ENCODE peak calls at places on chromosomes 5 and 9, in four cellular contexts. X is heart left ventricle, V is prostate gland, F is ovary. C is an unnamed sample.

GRCh38 chr5:127061956-127062355 is 11.3 kb downstream of the C5orf63 start:
- DNase-seq in X (no peak), V (no peak), F (no peak), C (no peak)

GRCh38 chr9:119412399-119412798 is 43.2 kb upstream of the BRINP1 start:
- DNase-seq in X (no peak), V (no peak), F (no peak), C (no peak)

GRCh38 chr5:101102506-101102905 is 199.4 kb upstream of the ST8SIA4 start:
- DNase-seq in X (no peak), V (no peak), F (no peak), C (no peak)

GRCh38 chr9:116952434-116952805 is 265.3 kb downstream of the TRIM32 start:
- DNase-seq in X (no peak), V (no peak), F (no peak), C (no peak)

GRCh38 chr5:178383919-178384814 is 151.6 kb upstream of the PHYKPL start:
- DNase-seq in X (no peak), V (peak; percentile 68), F (no peak), C (peak; percentile 38)

GRCh38 chr5:179863449-179864085 is 5.0 kb upstream of the MRNIP start:
- DNase-seq in X (no peak), V (no peak), F (no peak), C (no peak)

GRCh38 chr9:133769511-133770075 is 31.4 kb upstream of the SARDH start:
- DNase-seq in X (no peak), V (no peak), F (peak; percentile 9), C (peak; percentile 2)

GRCh38 chr9:114652776-114653555 is 4.6 kb downstream of the TEX53 start:
- DNase-seq in X (no peak), V (no peak), F (no peak), C (no peak)

GRCh38 chr5:17374973-17375844 is 122.8 kb upstream of the TAF11L2 start:
- DNase-seq in X (no peak), V (no peak), F (no peak), C (no peak)

GRCh38 chr9:133739408-133740280 is 1.5 kb upstream of the SARDH start:
- DNase-seq in X (no peak), V (no peak), F (no peak), C (no peak)

GRCh38 chr5:7080501-7080900 is 315.4 kb upstream of the ADCY2 start:
- DNase-seq in X (no peak), V (no peak), F (no peak), C (no peak)

GRCh38 chr9:122197334-122197872 is 31.4 kb downstream of the LHX6 start:
- DNase-seq in X (no peak), V (no peak), F (no peak), C (no peak)

GRCh38 chr5:113246371-113246870 is 188.4 kb downstream of the TSSK1B start:
- DNase-seq in X (peak; percentile 26), V (no peak), F (peak; percentile 42), C (no peak)

DNA sequence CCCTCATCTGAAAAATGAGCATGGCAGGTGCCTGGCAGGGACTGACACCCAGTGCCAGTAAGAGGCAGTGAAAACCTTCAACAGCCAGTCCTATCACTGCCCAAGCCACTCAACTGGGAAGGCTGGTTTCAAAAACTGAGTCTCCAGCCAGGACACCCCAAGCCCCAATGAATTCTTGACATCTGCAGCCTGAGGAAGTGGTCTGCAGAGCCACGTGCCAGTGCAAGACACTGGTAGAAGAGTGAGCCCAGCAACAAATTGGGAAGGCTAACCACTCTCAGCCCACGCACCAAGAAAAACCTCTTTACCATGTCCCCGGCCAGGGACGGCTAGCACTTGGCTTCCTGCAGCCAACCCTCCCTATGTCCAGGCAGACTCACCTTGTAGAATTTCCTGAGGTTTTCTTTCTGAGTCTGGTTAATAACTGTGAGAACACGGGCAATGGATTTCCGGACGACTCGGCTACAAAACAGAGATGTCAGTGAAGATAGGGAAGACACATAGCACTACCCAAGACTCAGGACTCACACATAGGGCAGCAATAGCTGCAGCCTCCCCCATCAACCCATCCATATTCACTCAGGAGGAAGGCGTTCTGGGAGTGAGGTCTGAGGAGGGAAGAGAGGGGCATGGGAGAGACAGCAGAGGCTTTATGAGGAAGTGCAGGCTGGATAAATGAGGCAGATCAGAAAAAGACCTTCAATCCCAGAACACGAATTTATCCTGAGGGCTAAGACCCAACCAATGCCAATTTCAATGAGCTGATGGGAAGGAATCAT is 1.8 kb downstream of the RPL35 start:
- DNase-seq in X (no peak), V (no peak), F (no peak), C (no peak)
- TF ChIP-seq POLR2A in X (no peak), V (no peak), F (no peak), C (no peak)

DNA sequence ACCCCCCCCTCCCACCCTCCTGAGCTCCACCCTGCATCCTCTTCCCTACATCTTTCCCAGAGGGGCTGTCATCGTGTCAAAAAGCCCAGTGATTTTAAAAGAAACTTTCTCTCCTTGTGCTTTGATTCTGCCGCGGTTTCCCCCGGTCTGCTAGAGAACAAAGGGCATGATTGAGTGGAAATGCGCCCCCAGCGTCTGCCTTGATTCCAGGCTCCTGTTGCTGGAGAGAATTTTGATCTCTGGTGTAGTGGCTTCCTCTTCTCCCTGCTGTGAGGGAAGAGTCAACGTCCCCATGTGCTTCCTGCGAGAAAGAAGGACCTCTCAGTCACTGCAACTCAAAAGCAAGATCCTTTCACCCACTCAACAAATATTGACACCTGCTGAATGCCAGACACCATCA is 61.9 kb upstream of the RAPGEF1 start:
- DNase-seq in X (no peak), V (no peak), F (no peak), C (no peak)
- TF ChIP-seq CTCF in X (no peak), V (no peak), F (no peak), C (no peak)

GRCh38 chr5:30121092-30121491 is 1072.4 kb upstream of the CDH6 start:
- DNase-seq in X (no peak), V (no peak), F (no peak), C (no peak)

GRCh38 chr5:30112842-30113241 is 1080.6 kb upstream of the CDH6 start:
- DNase-seq in X (no peak), V (no peak), F (no peak), C (no peak)

GRCh38 chr5:30113542-30113941 is 1079.9 kb upstream of the CDH6 start:
- DNase-seq in X (no peak), V (no peak), F (no peak), C (no peak)

GRCh38 chr5:30117134-30117533 is 1076.4 kb upstream of the CDH6 start:
- DNase-seq in X (no peak), V (no peak), F (no peak), C (no peak)
- TF ChIP-seq POLR2A in X (no peak), V (no peak), F (no peak), C (no peak)

GRCh38 chr5:173187054-173187743 is 42.9 kb downstream of the BNIP1 start:
- DNase-seq in X (no peak), V (no peak), F (no peak), C (no peak)
- TF ChIP-seq CTCF in X (no peak), V (no peak), F (no peak), C (no peak)